ENCODE peak calls at places on chromosomes 5 and 9, in eight cellular contexts. One of them, this sample, is unnamed.

GRCh38 chr5:16178745-16179372 is 732 bp downstream of the MARCHF11 start:
- DNase-seq in GM23338: peak
- DNase-seq in OCI-LY7: peak
- DNase-seq in hepatocyte: peak
- DNase-seq in HCT116: no peak
- DNase-seq in PC-3: peak
- DNase-seq in neural progenitor cell: peak
- DNase-seq in SK-N-SH: peak
- DNase-seq in this sample: peak

GRCh38 chr9:130833324-130833990 is 1.6 kb upstream of the ABL1 start:
- DNase-seq in GM23338: no peak
- DNase-seq in OCI-LY7: no peak
- DNase-seq in hepatocyte: no peak
- DNase-seq in HCT116: no peak
- DNase-seq in PC-3: peak
- DNase-seq in neural progenitor cell: no peak
- DNase-seq in SK-N-SH: peak
- DNase-seq in this sample: no peak

GRCh38 chr9:121954477-121955175 is 138.5 kb downstream of the TTLL11 start:
- DNase-seq in GM23338: no peak
- DNase-seq in OCI-LY7: no peak
- DNase-seq in hepatocyte: no peak
- DNase-seq in HCT116: no peak
- DNase-seq in PC-3: no peak
- DNase-seq in neural progenitor cell: no peak
- DNase-seq in SK-N-SH: peak
- DNase-seq in this sample: no peak

GRCh38 chr9:108569624-108570023 is 286.2 kb downstream of the ACTL7B start:
- DNase-seq in GM23338: no peak
- DNase-seq in OCI-LY7: no peak
- DNase-seq in hepatocyte: peak
- DNase-seq in HCT116: no peak
- DNase-seq in PC-3: peak
- DNase-seq in neural progenitor cell: no peak
- DNase-seq in SK-N-SH: no peak
- DNase-seq in this sample: no peak

GRCh38 chr5:168365581-168366081 is 74.2 kb downstream of the WWC1 start:
- DNase-seq in GM23338: peak
- DNase-seq in OCI-LY7: no peak
- DNase-seq in hepatocyte: peak
- DNase-seq in HCT116: peak
- DNase-seq in PC-3: peak
- DNase-seq in neural progenitor cell: peak
- DNase-seq in SK-N-SH: no peak
- DNase-seq in this sample: no peak

GRCh38 chr5:77777281-77777892 is 1.2 kb upstream of the TBCA start:
- DNase-seq in GM23338: no peak
- DNase-seq in OCI-LY7: no peak
- DNase-seq in hepatocyte: peak
- DNase-seq in HCT116: peak
- DNase-seq in PC-3: peak
- DNase-seq in neural progenitor cell: no peak
- DNase-seq in SK-N-SH: no peak
- DNase-seq in this sample: no peak

GRCh38 chr5:163645421-163646416 is 140.3 kb downstream of the MAT2B start:
- DNase-seq in GM23338: no peak
- DNase-seq in OCI-LY7: no peak
- DNase-seq in hepatocyte: no peak
- DNase-seq in HCT116: no peak
- DNase-seq in PC-3: no peak
- DNase-seq in neural progenitor cell: no peak
- DNase-seq in SK-N-SH: no peak
- DNase-seq in this sample: no peak

GRCh38 chr5:6683241-6683640 is 30.0 kb upstream of the TENT4A start:
- DNase-seq in GM23338: no peak
- DNase-seq in OCI-LY7: no peak
- DNase-seq in hepatocyte: no peak
- DNase-seq in HCT116: no peak
- DNase-seq in PC-3: no peak
- DNase-seq in neural progenitor cell: no peak
- DNase-seq in SK-N-SH: no peak
- DNase-seq in this sample: no peak

GRCh38 chr9:130201974-130202373 is 29.8 kb downstream of the NCS1 start:
- DNase-seq in GM23338: no peak
- DNase-seq in OCI-LY7: no peak
- DNase-seq in hepatocyte: no peak
- DNase-seq in HCT116: no peak
- DNase-seq in PC-3: no peak
- DNase-seq in neural progenitor cell: no peak
- DNase-seq in SK-N-SH: no peak
- DNase-seq in this sample: no peak

GRCh38 chr9:94554439-94555331 is at the start of gene PCAT7:
- DNase-seq in GM23338: peak
- DNase-seq in OCI-LY7: peak
- DNase-seq in hepatocyte: peak
- DNase-seq in HCT116: peak
- DNase-seq in PC-3: peak
- DNase-seq in neural progenitor cell: peak
- DNase-seq in SK-N-SH: peak
- DNase-seq in this sample: peak

GRCh38 chr9:35755071-35755470 is 995 bp upstream of the MSMP start:
- DNase-seq in GM23338: no peak
- DNase-seq in OCI-LY7: no peak
- DNase-seq in hepatocyte: no peak
- DNase-seq in HCT116: no peak
- DNase-seq in PC-3: no peak
- DNase-seq in neural progenitor cell: no peak
- DNase-seq in SK-N-SH: no peak
- DNase-seq in this sample: no peak

GRCh38 chr5:171307843-171308452 is 1.1 kb upstream of the TLX3 start:
- DNase-seq in GM23338: no peak
- DNase-seq in OCI-LY7: no peak
- DNase-seq in hepatocyte: no peak
- DNase-seq in HCT116: no peak
- DNase-seq in PC-3: no peak
- DNase-seq in neural progenitor cell: peak
- DNase-seq in SK-N-SH: no peak
- DNase-seq in this sample: no peak

GRCh38 chr9:87786423-87786822 is 60.5 kb downstream of the CTSL start:
- DNase-seq in GM23338: no peak
- DNase-seq in OCI-LY7: no peak
- DNase-seq in hepatocyte: no peak
- DNase-seq in HCT116: no peak
- DNase-seq in PC-3: no peak
- DNase-seq in neural progenitor cell: no peak
- DNase-seq in SK-N-SH: no peak
- DNase-seq in this sample: no peak

GRCh38 chr5:77396017-77396416 is 96.1 kb downstream of the WDR41 start:
- DNase-seq in GM23338: no peak
- DNase-seq in OCI-LY7: no peak
- DNase-seq in hepatocyte: no peak
- DNase-seq in HCT116: no peak
- DNase-seq in PC-3: no peak
- DNase-seq in neural progenitor cell: no peak
- DNase-seq in SK-N-SH: no peak
- DNase-seq in this sample: peak

GRCh38 chr5:96781734-96782064 is 26.0 kb downstream of the ERAP1 start:
- DNase-seq in GM23338: no peak
- DNase-seq in OCI-LY7: no peak
- DNase-seq in hepatocyte: peak
- DNase-seq in HCT116: no peak
- DNase-seq in PC-3: no peak
- DNase-seq in neural progenitor cell: no peak
- DNase-seq in SK-N-SH: no peak
- DNase-seq in this sample: no peak

GRCh38 chr5:163705983-163706771 is 200.8 kb downstream of the MAT2B start:
- DNase-seq in GM23338: no peak
- DNase-seq in OCI-LY7: no peak
- DNase-seq in hepatocyte: no peak
- DNase-seq in HCT116: no peak
- DNase-seq in PC-3: no peak
- DNase-seq in neural progenitor cell: no peak
- DNase-seq in SK-N-SH: no peak
- DNase-seq in this sample: no peak

GRCh38 chr9:120032639-120033038 is 547.3 kb downstream of the CDK5RAP2 start:
- DNase-seq in GM23338: peak
- DNase-seq in OCI-LY7: no peak
- DNase-seq in hepatocyte: no peak
- DNase-seq in HCT116: no peak
- DNase-seq in PC-3: no peak
- DNase-seq in neural progenitor cell: no peak
- DNase-seq in SK-N-SH: peak
- DNase-seq in this sample: no peak

GRCh38 chr5:585962-586628 is 26.0 kb upstream of the CEP72 start:
- DNase-seq in GM23338: no peak
- DNase-seq in OCI-LY7: no peak
- DNase-seq in hepatocyte: no peak
- DNase-seq in HCT116: no peak
- DNase-seq in PC-3: no peak
- DNase-seq in neural progenitor cell: no peak
- DNase-seq in SK-N-SH: no peak
- DNase-seq in this sample: no peak

GRCh38 chr9:104748359-104749031 is 1.0 kb downstream of the NIPSNAP3A start:
- DNase-seq in GM23338: peak
- DNase-seq in OCI-LY7: peak
- DNase-seq in hepatocyte: peak
- DNase-seq in HCT116: no peak
- DNase-seq in PC-3: peak
- DNase-seq in neural progenitor cell: no peak
- DNase-seq in SK-N-SH: peak
- DNase-seq in this sample: peak

GRCh38 chr5:32283539-32284377 is 29.0 kb downstream of the MTMR12 start:
- DNase-seq in GM23338: no peak
- DNase-seq in OCI-LY7: no peak
- DNase-seq in hepatocyte: no peak
- DNase-seq in HCT116: no peak
- DNase-seq in PC-3: peak
- DNase-seq in neural progenitor cell: no peak
- DNase-seq in SK-N-SH: no peak
- DNase-seq in this sample: peak
- TF ChIP-seq EZH2phosphoT487 in GM23338: no peak
- TF ChIP-seq EZH2phosphoT487 in OCI-LY7: no peak
- TF ChIP-seq EZH2phosphoT487 in hepatocyte: no peak
- TF ChIP-seq EZH2phosphoT487 in HCT116: no peak
- TF ChIP-seq EZH2phosphoT487 in PC-3: no peak
- TF ChIP-seq EZH2phosphoT487 in neural progenitor cell: no peak
- TF ChIP-seq EZH2phosphoT487 in SK-N-SH: no peak
- TF ChIP-seq EZH2phosphoT487 in this sample: no peak

GRCh38 chr5:131171276-131171815 is 602 bp downstream of the LYRM7 start:
- DNase-seq in GM23338: peak
- DNase-seq in OCI-LY7: peak
- DNase-seq in hepatocyte: peak
- DNase-seq in HCT116: no peak
- DNase-seq in PC-3: peak
- DNase-seq in neural progenitor cell: peak
- DNase-seq in SK-N-SH: no peak
- DNase-seq in this sample: peak

GRCh38 chr5:131167615-131168014 is 2.6 kb upstream of the HINT1 start:
- DNase-seq in GM23338: no peak
- DNase-seq in OCI-LY7: no peak
- DNase-seq in hepatocyte: no peak
- DNase-seq in HCT116: no peak
- DNase-seq in PC-3: no peak
- DNase-seq in neural progenitor cell: no peak
- DNase-seq in SK-N-SH: no peak
- DNase-seq in this sample: no peak

GRCh38 chr5:131169810-131170539 is 769 bp upstream of the LYRM7 start:
- DNase-seq in GM23338: no peak
- DNase-seq in OCI-LY7: no peak
- DNase-seq in hepatocyte: no peak
- DNase-seq in HCT116: no peak
- DNase-seq in PC-3: no peak
- DNase-seq in neural progenitor cell: no peak
- DNase-seq in SK-N-SH: no peak
- DNase-seq in this sample: peak

GRCh38 chr5:131164931-131165727 is at the start of gene HINT1:
- DNase-seq in GM23338: peak
- DNase-seq in OCI-LY7: peak
- DNase-seq in hepatocyte: peak
- DNase-seq in HCT116: peak
- DNase-seq in PC-3: peak
- DNase-seq in neural progenitor cell: peak
- DNase-seq in SK-N-SH: peak
- DNase-seq in this sample: peak

GRCh38 chr5:131170540-131171275 is at the start of gene LYRM7:
- DNase-seq in GM23338: peak
- DNase-seq in OCI-LY7: peak
- DNase-seq in hepatocyte: peak
- DNase-seq in HCT116: peak
- DNase-seq in PC-3: peak
- DNase-seq in neural progenitor cell: peak
- DNase-seq in SK-N-SH: peak
- DNase-seq in this sample: peak
- TF ChIP-seq CTCF in GM23338: no peak
- TF ChIP-seq CTCF in OCI-LY7: no peak
- TF ChIP-seq CTCF in hepatocyte: no peak
- TF ChIP-seq CTCF in HCT116: no peak
- TF ChIP-seq CTCF in PC-3: no peak
- TF ChIP-seq CTCF in neural progenitor cell: no peak
- TF ChIP-seq CTCF in SK-N-SH: no peak
- TF ChIP-seq CTCF in this sample: no peak

DNA sequence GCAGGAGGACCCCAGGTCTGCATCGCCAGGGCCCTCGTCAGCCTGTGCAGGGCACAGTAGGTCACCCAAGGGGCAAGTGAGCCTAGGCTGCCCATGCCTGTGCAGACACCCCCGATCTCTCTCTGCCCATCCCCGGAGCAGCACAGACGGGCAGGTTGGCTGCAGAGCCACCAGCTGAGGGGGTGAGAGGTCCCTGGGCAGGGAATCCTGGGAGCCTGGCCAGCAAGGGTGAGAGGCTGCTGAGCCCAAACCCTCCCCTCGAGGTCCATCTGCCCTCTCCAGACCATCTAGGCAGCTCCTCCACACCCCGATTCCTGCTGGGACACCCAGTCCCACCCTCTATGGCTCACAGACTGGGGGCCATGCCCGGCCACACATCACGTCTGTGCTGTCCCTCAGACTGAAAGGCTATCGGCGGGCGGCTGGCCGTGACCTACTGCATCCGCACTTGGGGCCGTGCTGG is 2.8 kb upstream of the DPP7 start:
- DNase-seq in GM23338: no peak
- DNase-seq in OCI-LY7: no peak
- DNase-seq in hepatocyte: no peak
- DNase-seq in HCT116: no peak
- DNase-seq in PC-3: no peak
- DNase-seq in neural progenitor cell: no peak
- DNase-seq in SK-N-SH: no peak
- DNase-seq in this sample: no peak
- H3K27ac ChIP-seq in GM23338: no peak
- H3K27ac ChIP-seq in OCI-LY7: no peak
- H3K27ac ChIP-seq in hepatocyte: peak
- H3K27ac ChIP-seq in HCT116: no peak
- H3K27ac ChIP-seq in PC-3: no peak
- H3K27ac ChIP-seq in neural progenitor cell: no peak
- H3K27ac ChIP-seq in SK-N-SH: no peak
- H3K27ac ChIP-seq in this sample: no peak

DNA sequence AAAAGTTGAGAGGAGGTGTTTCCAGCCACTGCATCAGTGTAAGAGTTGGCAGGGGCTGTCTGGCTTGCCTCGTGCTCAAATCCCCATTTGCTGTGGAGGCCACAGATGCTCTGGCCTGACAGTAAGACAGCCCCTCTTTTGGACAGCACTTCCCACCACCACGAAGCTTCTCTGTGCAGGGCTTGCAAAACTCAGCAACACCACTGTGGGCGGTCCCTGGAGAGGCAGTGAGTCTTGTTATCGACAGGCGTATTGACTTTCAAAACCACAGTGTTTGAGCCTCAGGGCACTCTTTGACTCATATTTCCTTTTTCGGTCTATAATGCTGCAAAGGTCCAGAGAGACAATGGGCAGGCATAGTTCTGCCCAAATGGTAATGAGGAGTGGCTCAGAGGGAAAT is 539.5 kb downstream of the EBF1 start:
- DNase-seq in GM23338: no peak
- DNase-seq in OCI-LY7: peak
- DNase-seq in hepatocyte: peak
- DNase-seq in HCT116: no peak
- DNase-seq in PC-3: peak
- DNase-seq in neural progenitor cell: no peak
- DNase-seq in SK-N-SH: no peak
- DNase-seq in this sample: no peak
- TF ChIP-seq EZH2phosphoT487 in GM23338: no peak
- TF ChIP-seq EZH2phosphoT487 in OCI-LY7: no peak
- TF ChIP-seq EZH2phosphoT487 in hepatocyte: no peak
- TF ChIP-seq EZH2phosphoT487 in HCT116: no peak
- TF ChIP-seq EZH2phosphoT487 in PC-3: no peak
- TF ChIP-seq EZH2phosphoT487 in neural progenitor cell: no peak
- TF ChIP-seq EZH2phosphoT487 in SK-N-SH: no peak
- TF ChIP-seq EZH2phosphoT487 in this sample: no peak